ENCODE peak calls at places on chromosomes 4 and X, in four cellular contexts. F is HL-60, K is suprapubic skin, T is BJ. Z is an unnamed sample.

GRCh38 chr4:177079327-177079726 is 230.3 kb upstream of the NEIL3 start:
- DNase-seq in T (no peak), K (no peak), F (no peak), Z (no peak)

GRCh38 chr4:186723207-186724047 is at the start of gene FAT1:
- DNase-seq in F (peak), K (peak), T (no peak), Z (peak)

GRCh38 chr4:143335979-143336827 is 473 bp upstream of the GAB1 start:
- DNase-seq in F (peak), T (peak), K (peak), Z (peak)

GRCh38 chrX:74232859-74233258 is 71.1 kb upstream of the ZCCHC13 start:
- DNase-seq in F (peak), T (no peak), K (no peak), Z (no peak)

GRCh38 chr4:7630559-7631287 is 196.0 kb upstream of the PSAPL1 start:
- DNase-seq in T (peak), K (no peak), F (no peak), Z (no peak)

GRCh38 chrX:72029473-72030411 is 102.0 kb downstream of the RTL5 start:
- DNase-seq in F (no peak), T (peak), K (no peak), Z (peak)

GRCh38 chrX:2629316-2630168 is 61.6 kb upstream of the CD99 start:
- DNase-seq in F (peak), T (no peak), K (no peak), Z (no peak)

GRCh38 chrX:826026-826425 is 195.4 kb downstream of the SHOX start:
- DNase-seq in T (peak), K (no peak), F (no peak), Z (peak)

GRCh38 chr4:70818921-70819320 is 20.8 kb downstream of the GRSF1 start:
- DNase-seq in F (no peak), T (no peak), K (no peak), Z (no peak)

GRCh38 chr4:173381610-173382009 is 10.9 kb downstream of the SAP30 start:
- DNase-seq in T (no peak), K (no peak), F (no peak), Z (no peak)

GRCh38 chr4:151356510-151356909 is 31.1 kb upstream of the SH3D19 start:
- DNase-seq in K (no peak), T (no peak), F (no peak), Z (no peak)

GRCh38 chr4:140242357-140243284 is 88.6 kb upstream of the MAML3 start:
- DNase-seq in K (no peak), F (no peak), T (no peak), Z (no peak)

GRCh38 chr4:155629183-155629825 is 37.3 kb upstream of the GUCY1A1 start:
- DNase-seq in T (no peak), F (no peak), K (no peak), Z (no peak)

GRCh38 chrX:155577682-155578081 is 35.1 kb downstream of the TMLHE start:
- DNase-seq in K (no peak), T (no peak), F (no peak), Z (no peak)

GRCh38 chr4:121675715-121676114 is 21.1 kb downstream of the ANXA5 start:
- DNase-seq in T (no peak), F (no peak), K (no peak), Z (no peak)

GRCh38 chrX:75655627-75656026 is 129.4 kb downstream of the MAGEE2 start:
- DNase-seq in T (no peak), K (no peak), F (no peak), Z (no peak)

GRCh38 chr4:41179086-41179374 is 35.3 kb downstream of the APBB2 start:
- DNase-seq in F (no peak), T (no peak), K (no peak), Z (no peak)

GRCh38 chr4:99047710-99048109 is 40.9 kb downstream of the ADH5 start:
- DNase-seq in K (no peak), T (no peak), F (no peak), Z (no peak)

GRCh38 chr4:78989697-78990270 is 50.5 kb upstream of the PAQR3 start:
- DNase-seq in K (no peak), F (no peak), T (no peak), Z (no peak)
- TF ChIP-seq CTCF in K (no peak), F (no peak), T (no peak), Z (no peak)

DNA sequence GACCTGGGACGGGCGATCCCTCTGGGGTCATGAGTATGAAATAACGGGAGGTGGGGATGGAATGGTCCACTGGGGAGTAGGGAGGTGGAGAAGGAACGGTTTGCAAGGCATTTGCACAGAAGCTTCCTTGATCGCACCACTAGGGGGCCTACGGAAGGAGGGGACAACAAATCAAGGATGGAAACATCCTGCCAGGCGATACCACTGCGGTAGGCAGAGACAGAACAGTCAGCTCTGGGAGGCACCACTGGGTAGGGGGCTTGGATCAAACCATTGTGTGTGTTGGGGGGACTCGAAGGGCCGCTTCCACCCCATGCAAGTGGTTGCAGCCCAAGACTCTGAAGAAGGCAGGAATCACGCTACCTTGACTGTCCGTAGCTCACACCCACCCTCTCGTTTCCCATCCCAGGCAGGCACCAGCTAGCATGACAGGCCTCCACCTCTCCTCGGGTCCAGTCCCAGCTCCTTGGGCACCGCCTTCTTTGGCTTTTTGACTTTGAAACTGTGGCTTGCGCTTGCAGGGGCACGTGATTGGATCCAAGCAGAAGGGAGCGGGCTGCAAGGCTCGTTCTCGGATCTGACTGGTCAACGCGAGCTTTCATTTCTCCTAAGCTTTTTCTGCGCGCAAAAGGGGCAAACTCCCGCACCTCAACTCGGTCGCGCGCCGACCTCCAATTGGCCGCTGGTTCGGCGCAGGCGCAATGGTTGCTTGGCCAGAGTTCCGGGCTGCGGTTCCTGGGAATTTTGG is 28.4 kb downstream of the GAGE1 start:
- DNase-seq in F (no peak), K (no peak), T (no peak), Z (no peak)
- TF ChIP-seq CTCF in F (no peak), K (no peak), T (no peak), Z (no peak)

GRCh38 chr4:21769404-21770147 is 179.0 kb downstream of the KCNIP4 start:
- DNase-seq in F (no peak), K (no peak), T (no peak), Z (no peak)

GRCh38 chr4:21763865-21764264 is 184.7 kb downstream of the KCNIP4 start:
- DNase-seq in K (no peak), F (no peak), T (no peak), Z (no peak)

GRCh38 chr4:21768349-21769310 is 179.9 kb downstream of the KCNIP4 start:
- DNase-seq in T (no peak), K (no peak), F (no peak), Z (no peak)

GRCh38 chr4:21765810-21766407 is 182.7 kb downstream of the KCNIP4 start:
- DNase-seq in F (no peak), K (no peak), T (no peak), Z (no peak)
- TF ChIP-seq CTCF in F (peak), K (peak), T (peak), Z (peak)

GRCh38 chrX:23901805-23902204 is 5.9 kb downstream of the APOO start:
- DNase-seq in K (no peak), F (peak), T (no peak), Z (no peak)
- TF ChIP-seq CTCF in K (peak), F (peak), T (peak), Z (peak)

GRCh38 chrX:32489125-32489524 is 722.2 kb downstream of the DMD start:
- DNase-seq in T (no peak), K (no peak), F (no peak), Z (no peak)

GRCh38 chrX:32480019-32480418 is 731.3 kb downstream of the DMD start:
- DNase-seq in T (no peak), K (no peak), F (no peak), Z (no peak)

DNA sequence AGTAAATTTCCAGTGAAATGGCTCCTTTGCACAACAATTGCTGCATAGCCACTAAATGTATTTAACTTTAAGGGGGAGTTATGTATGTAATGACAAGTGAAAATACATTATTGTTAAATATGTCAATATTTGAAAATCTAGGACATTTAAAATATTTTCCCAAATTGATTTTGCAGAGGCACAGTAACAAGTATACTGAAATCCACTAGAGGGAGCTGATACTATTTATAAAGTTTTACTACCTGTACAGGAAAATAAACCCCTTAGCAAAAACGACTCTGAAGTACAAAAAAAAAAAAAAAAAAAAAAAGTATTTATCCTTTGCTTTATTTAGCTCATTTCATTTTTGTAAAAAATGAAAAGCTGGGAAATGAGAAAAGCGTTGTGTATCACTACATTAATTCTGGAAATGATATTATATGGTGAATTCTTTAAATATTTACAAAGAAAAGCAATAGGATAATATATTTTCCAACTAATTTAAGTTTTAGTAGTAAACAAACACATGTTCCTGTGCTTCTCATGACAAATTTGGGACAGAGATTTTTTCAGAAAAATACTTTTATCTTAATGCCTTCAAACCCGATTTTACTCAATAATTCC is 727.7 kb downstream of the DMD start:
- DNase-seq in F (no peak), T (no peak), K (no peak), Z (no peak)
- TF ChIP-seq CTCF in F (no peak), T (no peak), K (no peak), Z (peak)

DNA sequence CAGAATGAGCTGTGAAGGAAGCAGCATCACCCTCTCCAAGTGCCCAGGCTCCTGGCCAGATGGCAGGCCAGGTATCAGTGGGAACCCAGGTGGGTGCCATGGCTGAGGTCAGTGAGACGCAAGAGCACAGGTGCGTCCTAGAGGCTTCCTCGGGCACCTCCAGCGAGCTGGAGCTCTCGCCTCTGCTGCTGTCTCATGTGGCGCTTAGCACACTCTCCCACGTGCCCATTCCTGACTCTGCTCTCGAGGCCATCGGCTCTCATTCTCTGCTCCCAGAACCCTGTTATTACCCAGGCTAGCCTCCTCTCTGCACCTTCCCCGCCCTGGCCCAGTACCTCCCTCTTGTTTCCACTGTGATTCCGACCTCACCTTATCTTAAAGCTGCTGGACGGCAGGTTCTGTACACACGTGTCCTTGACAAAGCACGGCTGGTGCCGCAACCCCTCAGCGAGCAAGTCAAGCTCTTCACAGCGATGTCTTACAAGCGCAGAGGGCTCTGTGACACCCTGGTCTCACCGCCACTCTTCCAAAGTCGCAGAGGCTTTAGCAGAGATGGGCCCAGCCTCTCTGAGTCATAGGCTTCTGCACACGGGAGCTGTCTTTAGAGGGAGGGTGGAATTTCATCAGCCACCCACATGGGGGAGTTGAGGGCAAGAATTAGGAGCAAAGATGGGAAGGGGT is 15.4 kb upstream of the MSANTD1 start:
- DNase-seq in T (no peak), F (no peak), K (no peak), Z (no peak)
- TF ChIP-seq CTCF in T (peak), F (no peak), K (no peak), Z (no peak)

DNA sequence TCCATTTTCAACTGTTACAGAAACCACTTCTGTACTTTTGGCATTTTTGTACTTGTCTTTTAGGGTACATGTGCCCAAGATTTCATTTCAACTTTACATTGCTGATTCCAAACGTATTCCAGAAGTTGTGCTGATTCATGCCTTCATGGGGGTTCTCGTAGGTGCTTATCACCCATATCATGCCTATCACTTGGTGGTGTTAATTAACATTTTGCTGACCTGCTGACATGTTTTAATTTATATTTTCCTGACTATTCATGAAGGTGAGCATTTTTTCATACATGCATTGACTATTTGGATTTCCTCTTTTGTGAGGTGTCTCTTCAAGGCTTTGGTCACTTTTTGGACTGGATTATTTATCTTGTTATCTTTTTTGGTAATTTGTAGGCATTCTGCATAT is 64.1 kb downstream of the CC2D2A start:
- DNase-seq in F (no peak), T (no peak), K (no peak), Z (no peak)
- TF ChIP-seq CTCF in F (no peak), T (no peak), K (no peak), Z (no peak)

DNA sequence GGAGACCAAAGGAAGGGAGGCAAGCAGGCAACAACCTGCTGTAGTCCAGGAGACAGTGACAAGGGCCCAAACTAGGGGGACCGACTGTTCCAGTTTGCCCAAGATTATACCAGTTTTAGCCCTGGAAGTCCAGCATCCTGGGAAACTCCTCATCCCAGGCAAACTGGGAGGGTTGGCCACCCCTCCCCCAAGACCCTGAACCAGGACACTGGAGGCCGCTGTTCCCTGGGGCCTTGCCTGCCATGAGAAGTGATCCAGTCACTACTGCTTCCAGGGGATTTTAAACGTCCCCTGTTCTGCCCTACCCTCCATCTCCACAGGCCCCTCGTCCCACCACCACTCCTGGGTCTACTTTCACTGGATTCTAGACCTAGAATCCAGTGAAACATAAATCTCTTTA is 4.3 kb upstream of the DGAT2L6 start:
- DNase-seq in F (no peak), T (no peak), K (no peak), Z (no peak)
- TF ChIP-seq CTCF in F (no peak), T (no peak), K (no peak), Z (no peak)

GRCh38 chr4:109332926-109333464 is 30.5 kb upstream of the COL25A1 start:
- DNase-seq in T (no peak), K (no peak), F (no peak), Z (no peak)
- TF ChIP-seq CTCF in T (peak), K (no peak), F (peak), Z (peak)

DNA sequence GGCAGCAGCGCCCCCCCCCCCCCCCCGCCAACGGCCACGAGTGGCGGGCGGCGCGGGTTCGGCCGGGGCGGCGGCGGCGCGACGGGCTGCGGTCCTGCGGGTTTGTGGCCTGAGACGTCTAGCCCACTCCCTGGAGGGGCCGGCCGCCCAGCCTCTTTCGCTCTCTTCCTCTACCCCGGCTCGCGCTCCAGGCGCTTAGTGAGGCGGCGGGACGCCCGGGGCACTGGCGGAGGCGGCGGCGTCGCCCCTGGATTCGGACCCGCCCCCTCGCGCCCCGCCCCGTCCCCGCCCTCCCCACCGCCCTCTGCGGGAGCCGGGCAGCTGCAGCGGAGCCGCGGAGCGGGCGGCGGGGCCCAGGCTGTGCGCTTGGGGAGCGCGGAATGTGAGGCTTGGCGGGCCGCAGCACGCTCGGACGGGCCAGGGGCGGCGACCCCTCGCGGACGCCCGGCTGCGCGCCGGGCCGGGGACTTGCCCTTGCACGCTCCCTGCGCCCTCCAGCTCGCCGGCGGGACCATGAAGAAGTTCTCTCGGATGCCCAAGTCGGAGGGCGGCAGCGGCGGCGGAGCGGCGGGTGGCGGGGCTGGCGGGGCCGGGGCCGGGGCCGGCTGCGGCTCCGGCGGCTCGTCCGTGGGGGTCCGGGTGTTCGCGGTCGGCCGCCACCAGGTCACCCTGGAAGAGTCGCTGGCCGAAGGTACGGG is at the start of gene BMP2K:
- DNase-seq in T (no peak), F (peak), K (peak), Z (peak)
- TF ChIP-seq CTCF in T (no peak), F (no peak), K (peak), Z (no peak)